ENCODE peak calls at places on chromosomes 2 and 18, in nine cellular contexts. A, E, Y, S, H, Z, L, X and Q are unnamed samples.

GRCh38 chr2:202018950-202019349 is 14.7 kb upstream of the FZD7 start:
- DNase-seq in A (no peak), E (no peak), Y (no peak), S (no peak), H (no peak), Z (no peak), L (peak), X (no peak), Q (no peak)

GRCh38 chr18:30328839-30329238 is 713.7 kb downstream of the DSC3 start:
- DNase-seq in A (no peak), E (no peak), Y (no peak), S (no peak), H (no peak), Z (no peak), L (no peak), X (no peak), Q (no peak)

GRCh38 chr2:200110380-200110779 is 155.0 kb downstream of the MAIP1 start:
- DNase-seq in A (no peak), E (no peak), Y (no peak), S (no peak), H (no peak), Z (no peak), L (no peak), X (no peak), Q (no peak)

GRCh38 chr2:225584821-225585220 is 185.3 kb downstream of the NYAP2 start:
- DNase-seq in A (no peak), E (no peak), Y (no peak), S (no peak), H (no peak), Z (no peak), L (no peak), X (no peak), Q (no peak)

GRCh38 chr2:200483729-200484198 is 26.1 kb downstream of the KCTD18 start:
- DNase-seq in A (no peak), E (no peak), Y (peak), S (no peak), H (peak), Z (peak), L (no peak), X (peak), Q (peak)

GRCh38 chr18:46502444-46502843 is 154.6 kb downstream of the LOXHD1 start:
- DNase-seq in A (no peak), E (no peak), Y (peak), S (no peak), H (no peak), Z (peak), L (peak), X (no peak), Q (peak)

GRCh38 chr2:138071720-138072719 is 107.7 kb downstream of the HNMT start:
- DNase-seq in A (no peak), E (no peak), Y (no peak), S (no peak), H (no peak), Z (peak), L (no peak), X (peak), Q (no peak)

GRCh38 chr2:18387479-18388206 is 172.8 kb downstream of the RDH14 start:
- DNase-seq in A (peak), E (peak), Y (peak), S (peak), H (peak), Z (peak), L (peak), X (peak), Q (peak)

GRCh38 chr18:50695431-50696176 is 124.2 kb downstream of the MRO start:
- DNase-seq in A (peak), E (no peak), Y (no peak), S (no peak), H (no peak), Z (no peak), L (peak), X (no peak), Q (no peak)

GRCh38 chr18:46343940-46344372 is 239.8 kb downstream of the HAUS1 start:
- DNase-seq in A (peak), E (peak), Y (peak), S (peak), H (no peak), Z (no peak), L (peak), X (no peak), Q (peak)

GRCh38 chr2:179107737-179108136 is 57.8 kb upstream of the CCDC141 start:
- DNase-seq in A (no peak), E (no peak), Y (peak), S (no peak), H (peak), Z (no peak), L (no peak), X (peak), Q (no peak)

GRCh38 chr2:74550231-74550630 is 3.5 kb downstream of the LOXL3 start:
- DNase-seq in A (no peak), E (no peak), Y (no peak), S (no peak), H (no peak), Z (no peak), L (no peak), X (no peak), Q (no peak)
- H3K4me3 ChIP-seq in A (no peak), E (no peak), Y (peak), S (no peak), H (no peak), Z (peak), L (no peak), X (no peak), Q (no peak)

GRCh38 chr18:61949946-61950345 is 57.1 kb upstream of the RNF152 start:
- DNase-seq in A (no peak), E (no peak), Y (no peak), S (peak), H (peak), Z (no peak), L (no peak), X (peak), Q (no peak)

GRCh38 chr18:61953641-61954040 is 60.8 kb upstream of the RNF152 start:
- DNase-seq in A (no peak), E (no peak), Y (no peak), S (no peak), H (no peak), Z (no peak), L (no peak), X (no peak), Q (no peak)

GRCh38 chr18:61950371-61950770 is 57.6 kb upstream of the RNF152 start:
- DNase-seq in A (no peak), E (no peak), Y (no peak), S (no peak), H (no peak), Z (no peak), L (no peak), X (no peak), Q (no peak)

GRCh38 chr18:61953161-61953560 is 60.4 kb upstream of the RNF152 start:
- DNase-seq in A (no peak), E (no peak), Y (no peak), S (no peak), H (no peak), Z (no peak), L (no peak), X (peak), Q (no peak)

DNA sequence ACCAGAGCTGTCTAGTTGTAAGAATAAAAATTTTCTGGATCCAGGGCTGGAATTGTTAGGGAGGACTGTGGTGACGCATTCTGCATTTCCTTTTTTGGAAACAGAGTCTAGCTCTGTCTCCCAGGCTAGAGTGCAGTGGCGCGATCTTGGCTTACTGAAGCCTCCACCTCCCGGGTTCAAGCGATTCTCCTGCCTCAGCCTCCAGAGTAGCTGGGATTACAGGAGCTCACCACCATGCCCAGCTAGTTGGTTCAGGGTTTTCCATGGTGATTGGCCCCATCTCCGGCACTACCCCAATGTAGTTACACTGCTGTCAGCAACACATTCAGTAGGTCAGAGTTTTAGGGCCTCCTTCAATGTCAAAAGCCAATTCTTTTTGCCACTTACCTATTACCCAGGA is 58.6 kb upstream of the RNF152 start:
- DNase-seq in A (no peak), E (no peak), Y (no peak), S (no peak), H (no peak), Z (no peak), L (no peak), X (no peak), Q (no peak)
- H3K4me3 ChIP-seq in A (no peak), E (no peak), Y (no peak), S (no peak), H (no peak), Z (no peak), L (no peak), X (no peak), Q (no peak)

GRCh38 chr2:104856973-104857261 is 3.0 kb downstream of the POU3F3 start:
- DNase-seq in A (no peak), E (no peak), Y (peak), S (no peak), H (no peak), Z (no peak), L (no peak), X (no peak), Q (no peak)
- H3K4me3 ChIP-seq in A (no peak), E (no peak), Y (peak), S (peak), H (no peak), Z (peak), L (peak), X (peak), Q (peak)

GRCh38 chr2:219435701-219436100 is 1.1 kb downstream of the SPEG start:
- DNase-seq in A (no peak), E (no peak), Y (no peak), S (no peak), H (no peak), Z (no peak), L (no peak), X (no peak), Q (no peak)
- H3K4me3 ChIP-seq in A (peak), E (no peak), Y (no peak), S (peak), H (no peak), Z (no peak), L (peak), X (no peak), Q (no peak)

GRCh38 chr2:1455466-1455865 is 42.2 kb downstream of the TPO start:
- DNase-seq in A (no peak), E (no peak), Y (no peak), S (no peak), H (peak), Z (no peak), L (no peak), X (peak), Q (no peak)
- H3K4me3 ChIP-seq in A (no peak), E (no peak), Y (no peak), S (no peak), H (no peak), Z (no peak), L (no peak), X (no peak), Q (no peak)

GRCh38 chr2:16716944-16717343 is 51.3 kb upstream of the CYRIA start:
- DNase-seq in A (no peak), E (no peak), Y (no peak), S (no peak), H (no peak), Z (no peak), L (no peak), X (no peak), Q (no peak)

GRCh38 chr2:16717477-16717876 is 51.8 kb upstream of the CYRIA start:
- DNase-seq in A (no peak), E (no peak), Y (no peak), S (no peak), H (no peak), Z (no peak), L (no peak), X (no peak), Q (no peak)

GRCh38 chr2:16709769-16710168 is 44.1 kb upstream of the CYRIA start:
- DNase-seq in A (no peak), E (no peak), Y (no peak), S (peak), H (no peak), Z (no peak), L (no peak), X (no peak), Q (no peak)

GRCh38 chr2:16716051-16716450 is 50.4 kb upstream of the CYRIA start:
- DNase-seq in A (no peak), E (no peak), Y (no peak), S (no peak), H (no peak), Z (no peak), L (no peak), X (no peak), Q (no peak)

DNA sequence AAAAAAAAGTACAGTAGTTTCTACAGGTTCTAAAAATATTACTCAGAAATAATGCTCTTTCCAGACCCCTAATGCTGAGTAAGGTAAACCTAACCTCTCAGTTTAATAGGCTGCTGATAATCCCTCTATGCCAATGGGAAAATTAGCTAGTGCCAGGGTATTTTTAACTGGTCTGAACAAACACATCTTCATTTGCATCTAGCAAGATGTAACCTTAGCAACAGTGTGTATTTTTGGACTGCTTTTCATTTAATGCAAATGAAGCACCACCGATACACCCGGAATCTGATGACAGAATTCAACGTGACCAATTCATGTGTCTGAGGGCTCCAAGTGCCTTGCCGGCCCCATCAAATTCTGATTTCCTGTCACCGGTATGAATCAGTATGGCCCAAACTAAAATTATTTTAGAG is 47.4 kb upstream of the CYRIA start:
- DNase-seq in A (no peak), E (no peak), Y (peak), S (no peak), H (no peak), Z (no peak), L (no peak), X (no peak), Q (no peak)
- H3K4me3 ChIP-seq in A (no peak), E (no peak), Y (no peak), S (no peak), H (no peak), Z (no peak), L (no peak), X (no peak), Q (no peak)

DNA sequence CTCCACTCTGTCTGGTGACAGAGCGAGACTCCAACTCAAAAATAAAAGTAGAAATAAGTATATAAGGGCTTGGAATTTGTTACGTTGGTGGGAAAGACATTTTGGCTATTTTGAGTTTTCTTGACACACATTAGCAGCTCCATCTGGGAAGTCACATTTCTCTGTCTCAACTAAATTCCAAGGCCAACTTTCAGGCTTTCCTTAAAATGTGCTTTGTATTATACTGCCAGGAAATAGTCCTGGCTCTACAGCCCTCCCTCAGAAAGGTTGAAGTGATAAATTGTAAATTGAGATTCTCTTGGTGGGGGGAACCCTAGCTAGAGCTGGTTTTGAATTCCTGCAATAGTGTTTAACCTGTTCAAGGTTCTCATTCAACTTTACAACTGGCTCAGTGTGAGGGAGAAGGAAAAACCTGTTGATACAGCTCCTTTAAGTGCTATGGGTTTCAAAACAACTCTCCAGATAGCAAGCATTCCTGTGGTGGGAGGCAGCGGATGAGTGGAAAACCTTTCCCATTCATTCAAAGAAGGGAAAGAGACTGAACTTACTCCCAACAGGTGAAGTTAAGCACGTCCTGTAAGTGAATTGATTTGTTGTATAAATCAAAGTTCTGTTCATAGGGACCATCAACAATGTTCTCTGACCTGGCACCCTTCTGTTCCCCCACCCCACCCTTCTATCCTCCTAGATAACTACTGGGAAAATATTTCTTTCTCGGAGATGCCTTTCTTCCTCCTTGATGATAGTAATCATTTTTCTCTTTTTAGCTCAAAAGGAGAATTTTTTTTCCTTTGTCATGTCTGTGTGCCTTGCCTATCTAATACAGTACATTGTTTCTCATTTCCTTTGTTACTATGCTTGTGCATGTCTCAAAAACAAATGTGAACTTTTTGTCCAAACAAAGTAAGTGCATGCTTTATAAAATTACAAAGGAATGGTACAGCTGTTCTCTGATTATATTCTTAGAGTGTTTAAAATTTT is 44.2 kb upstream of the SLC39A10 start:
- DNase-seq in A (no peak), E (no peak), Y (no peak), S (no peak), H (peak), Z (peak), L (no peak), X (peak), Q (no peak)
- H3K4me3 ChIP-seq in A (peak), E (no peak), Y (no peak), S (peak), H (no peak), Z (peak), L (no peak), X (peak), Q (no peak)